ENCODE peak calls at places on chromosomes 6 and 20, in nine cellular contexts. One of them, this sample, is unnamed.

GRCh38 chr6:22248513-22249308 is 48.1 kb downstream of the PRL start:
- DNase-seq in right lobe of liver: no peak
- DNase-seq in psoas muscle: no peak
- DNase-seq in pancreas: no peak
- DNase-seq in activated CD8-positive, alpha-beta memory T cell treated with anti-CD3 and anti-CD28 coated beads, Interleukin-2, amount 50 U/mL, for 4 hours: no peak
- DNase-seq in CD4-positive, alpha-beta memory T cell: no peak
- DNase-seq in kidney glomerular epithelial cell: peak
- DNase-seq in GM03348: peak
- DNase-seq in AG09319: no peak
- DNase-seq in this sample: no peak

GRCh38 chr6:5736016-5736738 is 270.5 kb downstream of the NRN1 start:
- DNase-seq in kidney glomerular epithelial cell: no peak
- DNase-seq in AG09319: no peak
- DNase-seq in right lobe of liver: no peak
- DNase-seq in psoas muscle: no peak
- DNase-seq in CD4-positive, alpha-beta memory T cell: no peak
- DNase-seq in pancreas: no peak
- DNase-seq in activated CD8-positive, alpha-beta memory T cell treated with anti-CD3 and anti-CD28 coated beads, Interleukin-2, amount 50 U/mL, for 4 hours: no peak
- DNase-seq in GM03348: no peak
- DNase-seq in this sample: no peak

GRCh38 chr6:142440603-142441293 is 138.9 kb downstream of the ADGRG6 start:
- DNase-seq in pancreas: no peak
- DNase-seq in psoas muscle: no peak
- DNase-seq in CD4-positive, alpha-beta memory T cell: no peak
- DNase-seq in AG09319: no peak
- DNase-seq in right lobe of liver: no peak
- DNase-seq in kidney glomerular epithelial cell: no peak
- DNase-seq in GM03348: no peak
- DNase-seq in activated CD8-positive, alpha-beta memory T cell treated with anti-CD3 and anti-CD28 coated beads, Interleukin-2, amount 50 U/mL, for 4 hours: no peak
- DNase-seq in this sample: no peak

GRCh38 chr20:53658973-53659372 is 65.3 kb upstream of the ZNF217 start:
- DNase-seq in pancreas: no peak
- DNase-seq in psoas muscle: no peak
- DNase-seq in right lobe of liver: no peak
- DNase-seq in activated CD8-positive, alpha-beta memory T cell treated with anti-CD3 and anti-CD28 coated beads, Interleukin-2, amount 50 U/mL, for 4 hours: no peak
- DNase-seq in CD4-positive, alpha-beta memory T cell: no peak
- DNase-seq in GM03348: no peak
- DNase-seq in AG09319: no peak
- DNase-seq in kidney glomerular epithelial cell: no peak
- DNase-seq in this sample: no peak

GRCh38 chr6:113971786-113972185 is 838 bp upstream of the HDAC2 start:
- DNase-seq in psoas muscle: no peak
- DNase-seq in GM03348: peak
- DNase-seq in pancreas: no peak
- DNase-seq in CD4-positive, alpha-beta memory T cell: no peak
- DNase-seq in kidney glomerular epithelial cell: no peak
- DNase-seq in activated CD8-positive, alpha-beta memory T cell treated with anti-CD3 and anti-CD28 coated beads, Interleukin-2, amount 50 U/mL, for 4 hours: no peak
- DNase-seq in AG09319: no peak
- DNase-seq in right lobe of liver: no peak
- DNase-seq in this sample: no peak

GRCh38 chr20:58173930-58174707 is 54.3 kb downstream of the ANKRD60 start:
- DNase-seq in AG09319: no peak
- DNase-seq in GM03348: no peak
- DNase-seq in psoas muscle: no peak
- DNase-seq in activated CD8-positive, alpha-beta memory T cell treated with anti-CD3 and anti-CD28 coated beads, Interleukin-2, amount 50 U/mL, for 4 hours: no peak
- DNase-seq in CD4-positive, alpha-beta memory T cell: no peak
- DNase-seq in kidney glomerular epithelial cell: no peak
- DNase-seq in pancreas: no peak
- DNase-seq in right lobe of liver: no peak
- DNase-seq in this sample: no peak

GRCh38 chr6:44224154-44224977 is 971 bp downstream of the SLC29A1 start:
- DNase-seq in CD4-positive, alpha-beta memory T cell: no peak
- DNase-seq in kidney glomerular epithelial cell: no peak
- DNase-seq in pancreas: no peak
- DNase-seq in right lobe of liver: no peak
- DNase-seq in activated CD8-positive, alpha-beta memory T cell treated with anti-CD3 and anti-CD28 coated beads, Interleukin-2, amount 50 U/mL, for 4 hours: no peak
- DNase-seq in GM03348: no peak
- DNase-seq in psoas muscle: no peak
- DNase-seq in AG09319: no peak
- DNase-seq in this sample: no peak

GRCh38 chr6:18595774-18596528 is 208.8 kb downstream of the RNF144B start:
- DNase-seq in activated CD8-positive, alpha-beta memory T cell treated with anti-CD3 and anti-CD28 coated beads, Interleukin-2, amount 50 U/mL, for 4 hours: peak
- DNase-seq in GM03348: peak
- DNase-seq in right lobe of liver: no peak
- DNase-seq in CD4-positive, alpha-beta memory T cell: no peak
- DNase-seq in psoas muscle: no peak
- DNase-seq in kidney glomerular epithelial cell: peak
- DNase-seq in pancreas: peak
- DNase-seq in AG09319: peak
- DNase-seq in this sample: no peak

GRCh38 chr6:81981812-81982211 is 229.3 kb upstream of the TENT5A start:
- DNase-seq in AG09319: peak
- DNase-seq in psoas muscle: no peak
- DNase-seq in pancreas: no peak
- DNase-seq in kidney glomerular epithelial cell: peak
- DNase-seq in activated CD8-positive, alpha-beta memory T cell treated with anti-CD3 and anti-CD28 coated beads, Interleukin-2, amount 50 U/mL, for 4 hours: no peak
- DNase-seq in GM03348: peak
- DNase-seq in CD4-positive, alpha-beta memory T cell: no peak
- DNase-seq in right lobe of liver: no peak
- DNase-seq in this sample: no peak

GRCh38 chr6:27672113-27672799 is 199.4 kb upstream of the ZNF184 start:
- DNase-seq in activated CD8-positive, alpha-beta memory T cell treated with anti-CD3 and anti-CD28 coated beads, Interleukin-2, amount 50 U/mL, for 4 hours: no peak
- DNase-seq in CD4-positive, alpha-beta memory T cell: no peak
- DNase-seq in GM03348: no peak
- DNase-seq in pancreas: no peak
- DNase-seq in right lobe of liver: no peak
- DNase-seq in AG09319: no peak
- DNase-seq in psoas muscle: no peak
- DNase-seq in kidney glomerular epithelial cell: peak
- DNase-seq in this sample: no peak

GRCh38 chr20:17680836-17681740 is 954 bp downstream of the RRBP1 start:
- DNase-seq in GM03348: peak
- DNase-seq in activated CD8-positive, alpha-beta memory T cell treated with anti-CD3 and anti-CD28 coated beads, Interleukin-2, amount 50 U/mL, for 4 hours: peak
- DNase-seq in AG09319: peak
- DNase-seq in kidney glomerular epithelial cell: peak
- DNase-seq in right lobe of liver: peak
- DNase-seq in CD4-positive, alpha-beta memory T cell: peak
- DNase-seq in psoas muscle: peak
- DNase-seq in pancreas: peak
- DNase-seq in this sample: peak

GRCh38 chr20:38982291-38982690 is 20.1 kb downstream of the DHX35 start:
- DNase-seq in right lobe of liver: no peak
- DNase-seq in GM03348: no peak
- DNase-seq in AG09319: no peak
- DNase-seq in psoas muscle: no peak
- DNase-seq in pancreas: no peak
- DNase-seq in activated CD8-positive, alpha-beta memory T cell treated with anti-CD3 and anti-CD28 coated beads, Interleukin-2, amount 50 U/mL, for 4 hours: no peak
- DNase-seq in kidney glomerular epithelial cell: no peak
- DNase-seq in CD4-positive, alpha-beta memory T cell: no peak
- DNase-seq in this sample: no peak

GRCh38 chr6:24933868-24934401 is 1.8 kb downstream of the RIPOR2 start:
- DNase-seq in right lobe of liver: no peak
- DNase-seq in AG09319: no peak
- DNase-seq in CD4-positive, alpha-beta memory T cell: peak
- DNase-seq in pancreas: peak
- DNase-seq in psoas muscle: no peak
- DNase-seq in GM03348: no peak
- DNase-seq in activated CD8-positive, alpha-beta memory T cell treated with anti-CD3 and anti-CD28 coated beads, Interleukin-2, amount 50 U/mL, for 4 hours: peak
- DNase-seq in kidney glomerular epithelial cell: no peak
- DNase-seq in this sample: peak

GRCh38 chr20:64223526-64224067 is 32.0 kb upstream of the PCMTD2 start:
- DNase-seq in kidney glomerular epithelial cell: peak
- DNase-seq in psoas muscle: peak
- DNase-seq in CD4-positive, alpha-beta memory T cell: peak
- DNase-seq in activated CD8-positive, alpha-beta memory T cell treated with anti-CD3 and anti-CD28 coated beads, Interleukin-2, amount 50 U/mL, for 4 hours: no peak
- DNase-seq in AG09319: no peak
- DNase-seq in GM03348: peak
- DNase-seq in right lobe of liver: no peak
- DNase-seq in pancreas: no peak
- DNase-seq in this sample: no peak

GRCh38 chr6:85726206-85726605 is 83.5 kb upstream of the SYNCRIP start:
- DNase-seq in psoas muscle: no peak
- DNase-seq in AG09319: no peak
- DNase-seq in GM03348: no peak
- DNase-seq in pancreas: no peak
- DNase-seq in kidney glomerular epithelial cell: no peak
- DNase-seq in activated CD8-positive, alpha-beta memory T cell treated with anti-CD3 and anti-CD28 coated beads, Interleukin-2, amount 50 U/mL, for 4 hours: no peak
- DNase-seq in right lobe of liver: no peak
- DNase-seq in CD4-positive, alpha-beta memory T cell: no peak
- DNase-seq in this sample: no peak

GRCh38 chr6:159066479-159066878 is 21.7 kb upstream of the TAGAP start:
- DNase-seq in activated CD8-positive, alpha-beta memory T cell treated with anti-CD3 and anti-CD28 coated beads, Interleukin-2, amount 50 U/mL, for 4 hours: no peak
- DNase-seq in GM03348: no peak
- DNase-seq in CD4-positive, alpha-beta memory T cell: no peak
- DNase-seq in psoas muscle: no peak
- DNase-seq in pancreas: no peak
- DNase-seq in right lobe of liver: no peak
- DNase-seq in AG09319: no peak
- DNase-seq in kidney glomerular epithelial cell: no peak
- DNase-seq in this sample: no peak

GRCh38 chr6:83098589-83098988 is 31.1 kb downstream of the DOP1A start:
- DNase-seq in CD4-positive, alpha-beta memory T cell: no peak
- DNase-seq in psoas muscle: no peak
- DNase-seq in kidney glomerular epithelial cell: no peak
- DNase-seq in right lobe of liver: no peak
- DNase-seq in GM03348: no peak
- DNase-seq in pancreas: no peak
- DNase-seq in activated CD8-positive, alpha-beta memory T cell treated with anti-CD3 and anti-CD28 coated beads, Interleukin-2, amount 50 U/mL, for 4 hours: no peak
- DNase-seq in AG09319: no peak
- DNase-seq in this sample: no peak

GRCh38 chr20:10475225-10475624 is 40.1 kb downstream of the SLX4IP start:
- DNase-seq in pancreas: no peak
- DNase-seq in GM03348: no peak
- DNase-seq in CD4-positive, alpha-beta memory T cell: no peak
- DNase-seq in AG09319: no peak
- DNase-seq in kidney glomerular epithelial cell: no peak
- DNase-seq in activated CD8-positive, alpha-beta memory T cell treated with anti-CD3 and anti-CD28 coated beads, Interleukin-2, amount 50 U/mL, for 4 hours: no peak
- DNase-seq in right lobe of liver: no peak
- DNase-seq in psoas muscle: no peak
- DNase-seq in this sample: no peak

GRCh38 chr20:19922716-19923115 is 94.4 kb upstream of the NAA20 start:
- DNase-seq in CD4-positive, alpha-beta memory T cell: no peak
- DNase-seq in kidney glomerular epithelial cell: no peak
- DNase-seq in activated CD8-positive, alpha-beta memory T cell treated with anti-CD3 and anti-CD28 coated beads, Interleukin-2, amount 50 U/mL, for 4 hours: no peak
- DNase-seq in pancreas: no peak
- DNase-seq in AG09319: no peak
- DNase-seq in GM03348: no peak
- DNase-seq in psoas muscle: no peak
- DNase-seq in right lobe of liver: no peak
- DNase-seq in this sample: no peak

GRCh38 chr6:3226422-3227362 is 761 bp downstream of the TUBB2B start:
- DNase-seq in kidney glomerular epithelial cell: peak
- DNase-seq in CD4-positive, alpha-beta memory T cell: peak
- DNase-seq in right lobe of liver: no peak
- DNase-seq in activated CD8-positive, alpha-beta memory T cell treated with anti-CD3 and anti-CD28 coated beads, Interleukin-2, amount 50 U/mL, for 4 hours: peak
- DNase-seq in psoas muscle: peak
- DNase-seq in AG09319: no peak
- DNase-seq in pancreas: peak
- DNase-seq in GM03348: no peak
- DNase-seq in this sample: peak

GRCh38 chr20:31666258-31667042 is 28.7 kb downstream of the COX4I2 start:
- DNase-seq in GM03348: no peak
- DNase-seq in psoas muscle: peak
- DNase-seq in kidney glomerular epithelial cell: no peak
- DNase-seq in CD4-positive, alpha-beta memory T cell: peak
- DNase-seq in pancreas: no peak
- DNase-seq in AG09319: no peak
- DNase-seq in right lobe of liver: peak
- DNase-seq in activated CD8-positive, alpha-beta memory T cell treated with anti-CD3 and anti-CD28 coated beads, Interleukin-2, amount 50 U/mL, for 4 hours: no peak
- DNase-seq in this sample: no peak

GRCh38 chr6:151616091-151616513 is 122.3 kb downstream of the CCDC170 start:
- DNase-seq in right lobe of liver: no peak
- DNase-seq in psoas muscle: no peak
- DNase-seq in CD4-positive, alpha-beta memory T cell: no peak
- DNase-seq in GM03348: no peak
- DNase-seq in pancreas: no peak
- DNase-seq in activated CD8-positive, alpha-beta memory T cell treated with anti-CD3 and anti-CD28 coated beads, Interleukin-2, amount 50 U/mL, for 4 hours: no peak
- DNase-seq in AG09319: no peak
- DNase-seq in kidney glomerular epithelial cell: no peak
- DNase-seq in this sample: no peak

GRCh38 chr20:10505320-10506226 is 70.5 kb downstream of the SLX4IP start:
- DNase-seq in GM03348: peak
- DNase-seq in psoas muscle: peak
- DNase-seq in kidney glomerular epithelial cell: no peak
- DNase-seq in AG09319: no peak
- DNase-seq in right lobe of liver: no peak
- DNase-seq in activated CD8-positive, alpha-beta memory T cell treated with anti-CD3 and anti-CD28 coated beads, Interleukin-2, amount 50 U/mL, for 4 hours: no peak
- DNase-seq in pancreas: no peak
- DNase-seq in CD4-positive, alpha-beta memory T cell: no peak
- DNase-seq in this sample: no peak

GRCh38 chr6:44151348-44152108 is 7.1 kb upstream of the CAPN11 start:
- DNase-seq in activated CD8-positive, alpha-beta memory T cell treated with anti-CD3 and anti-CD28 coated beads, Interleukin-2, amount 50 U/mL, for 4 hours: peak
- DNase-seq in pancreas: peak
- DNase-seq in psoas muscle: peak
- DNase-seq in GM03348: peak
- DNase-seq in right lobe of liver: peak
- DNase-seq in AG09319: no peak
- DNase-seq in kidney glomerular epithelial cell: peak
- DNase-seq in CD4-positive, alpha-beta memory T cell: peak
- DNase-seq in this sample: peak

GRCh38 chr6:119541132-119541905 is 191.8 kb upstream of the MAN1A1 start:
- DNase-seq in activated CD8-positive, alpha-beta memory T cell treated with anti-CD3 and anti-CD28 coated beads, Interleukin-2, amount 50 U/mL, for 4 hours: no peak
- DNase-seq in psoas muscle: no peak
- DNase-seq in right lobe of liver: no peak
- DNase-seq in pancreas: no peak
- DNase-seq in GM03348: peak
- DNase-seq in AG09319: peak
- DNase-seq in kidney glomerular epithelial cell: peak
- DNase-seq in CD4-positive, alpha-beta memory T cell: no peak
- DNase-seq in this sample: no peak